ENCODE peak calls at places on chromosomes 2 and 18, in four cellular contexts. R is effector memory CD4-positive, alpha-beta T cell; F is upper lobe of right lung; U is heart right ventricle. G is an unnamed sample.

GRCh38 chr18:35386600-35387366 is 9.6 kb upstream of the ZNF396 start:
- DNase-seq in R (peak; percentile 31), F (no peak), U (peak; percentile 14), G (no peak)

GRCh38 chr2:15730545-15731212 is 139.0 kb downstream of the DDX1 start:
- DNase-seq in R (no peak), F (peak; percentile 93), U (peak; percentile 95), G (peak; percentile 90)

GRCh38 chr2:188645982-188646381 is 328.2 kb upstream of the COL3A1 start:
- DNase-seq in R (no peak), F (no peak), U (no peak), G (no peak)

GRCh38 chr2:49288113-49288710 is 133.9 kb upstream of the FSHR start:
- DNase-seq in R (no peak), F (no peak), U (no peak), G (no peak)

GRCh38 chr2:68715353-68716041 is 19.1 kb upstream of the ARHGAP25 start:
- DNase-seq in R (no peak), F (peak; percentile 71), U (no peak), G (peak; percentile 85)

GRCh38 chr2:179861027-179861776 is at the start of gene ZNF385B:
- DNase-seq in R (no peak), F (peak; percentile 67), U (peak; percentile 15), G (peak; percentile 71)

GRCh38 chr2:88227446-88227845 is 57.3 kb downstream of the THNSL2 start:
- DNase-seq in R (no peak), F (no peak), U (no peak), G (peak; percentile 68)

GRCh38 chr18:63264871-63265270 is 54.7 kb downstream of the BCL2 start:
- DNase-seq in R (no peak), F (peak; percentile 79), U (no peak), G (no peak)

GRCh38 chr2:171703574-171704347 is 16.5 kb downstream of the DYNC1I2 start:
- DNase-seq in R (no peak), F (no peak), U (no peak), G (no peak)

GRCh38 chr2:118794546-118794945 is 52.9 kb downstream of the EN1 start:
- DNase-seq in R (no peak), F (no peak), U (no peak), G (no peak)

GRCh38 chr2:236250909-236251579 is 13.2 kb downstream of the ASB18 start:
- DNase-seq in R (no peak), F (no peak), U (peak; percentile 25), G (no peak)

GRCh38 chr18:9086624-9087023 is 15.9 kb upstream of the NDUFV2 start:
- DNase-seq in R (no peak), F (no peak), U (no peak), G (no peak)

GRCh38 chr2:150403457-150403856 is 84.0 kb downstream of the RND3 start:
- DNase-seq in R (no peak), F (no peak), U (no peak), G (no peak)

GRCh38 chr2:110126926-110127325 is 11.3 kb upstream of the MALL start:
- DNase-seq in R (no peak), F (no peak), U (no peak), G (no peak)

GRCh38 chr2:121350884-121351283 is 65.9 kb upstream of the TFCP2L1 start:
- DNase-seq in R (no peak), F (no peak), U (no peak), G (no peak)

GRCh38 chr2:133452146-133452545 is 116.1 kb downstream of the NCKAP5 start:
- DNase-seq in R (no peak), F (no peak), U (no peak), G (no peak)

GRCh38 chr18:27298215-27298804 is 113.2 kb upstream of the CHST9 start:
- DNase-seq in R (no peak), F (no peak), U (no peak), G (no peak)

GRCh38 chr18:29028560-29028959 is 851.6 kb upstream of the CDH2 start:
- DNase-seq in R (no peak), F (no peak), U (no peak), G (no peak)

GRCh38 chr2:72095364-72095763 is 52.3 kb downstream of the CYP26B1 start:
- DNase-seq in R (no peak), F (no peak), U (no peak), G (no peak)

GRCh38 chr2:191321861-191322662 is 76.9 kb downstream of the MYO1B start:
- DNase-seq in R (no peak), F (no peak), U (no peak), G (no peak)

GRCh38 chr2:67838205-67838604 is 224.6 kb downstream of the C1D start:
- DNase-seq in R (no peak), F (no peak), U (no peak), G (no peak)

GRCh38 chr18:60358516-60358915 is 14.1 kb downstream of the MC4R start:
- DNase-seq in R (no peak), F (no peak), U (no peak), G (no peak)

GRCh38 chr2:216013080-216013909 is at the start of gene MREG:
- DNase-seq in R (peak; percentile 68), F (peak; percentile 90), U (peak; percentile 67), G (peak; percentile 99)

GRCh38 chr2:209495855-209496585 is 72.2 kb downstream of the MAP2 start:
- DNase-seq in R (no peak), F (no peak), U (no peak), G (peak; percentile 83)

GRCh38 chr2:263774-264492 is at the start of gene SH3YL1:
- DNase-seq in R (peak; percentile 55), F (peak; percentile 90), U (peak; percentile 24), G (peak; percentile 90)

GRCh38 chr2:183487316-183487715 is 363.1 kb downstream of the NUP35 start:
- DNase-seq in R (no peak), F (no peak), U (no peak), G (no peak)

DNA sequence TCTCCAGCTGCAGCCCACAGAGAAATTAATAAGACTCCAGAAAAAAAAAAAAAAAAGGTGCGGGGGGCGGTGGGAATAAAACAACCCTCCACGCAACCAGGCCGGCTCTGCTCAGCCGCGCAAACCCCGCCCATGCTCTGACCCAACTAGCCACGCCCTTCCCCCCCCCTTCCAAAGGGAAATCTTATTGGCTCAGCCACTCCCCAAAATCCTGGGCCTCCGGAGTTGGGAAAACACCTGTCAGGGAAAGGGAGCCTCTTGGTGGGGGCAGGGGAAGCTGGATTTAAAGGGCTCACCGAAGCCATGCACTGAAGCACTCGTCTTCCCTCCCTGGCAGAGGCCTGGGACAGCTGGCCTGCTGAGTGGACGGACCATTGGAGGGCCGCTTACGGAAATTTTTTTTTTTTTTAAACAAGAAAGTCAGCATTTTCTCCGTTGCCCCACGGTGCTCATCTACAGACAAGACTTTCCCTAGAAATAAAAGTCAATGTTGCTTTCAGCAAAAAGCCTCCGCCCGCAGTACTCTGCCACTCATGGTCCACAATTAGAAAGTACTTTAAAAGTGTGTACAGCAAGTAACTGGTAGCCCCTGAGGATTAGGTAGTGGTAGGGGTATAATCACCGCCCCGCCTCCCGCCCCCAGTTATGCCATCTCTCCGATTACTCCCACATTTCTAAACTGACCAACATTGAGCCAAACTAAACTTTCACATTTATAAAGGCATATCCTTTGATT is 711 bp upstream of the ERBB4 start:
- DNase-seq in R (no peak), F (peak; percentile 85), U (peak; percentile 51), G (peak; percentile 84)
- H3K4me3 ChIP-seq in R (no peak overlapping the region), F (peak overlapping the region; percentile 50), U (peak overlapping the region; percentile 55), G (peak overlapping the region; percentile 72)

GRCh38 chr18:70232251-70232650 is 26.8 kb upstream of the RTTN start:
- DNase-seq in R (no peak), F (no peak), U (no peak), G (no peak)
- H3K27ac ChIP-seq in R (no peak overlapping the region), F (no peak overlapping the region), U (no peak overlapping the region), G (no peak overlapping the region)

GRCh38 chr2:40292291-40292690 is 159.6 kb downstream of the SLC8A1 start:
- DNase-seq in R (no peak), F (no peak), U (no peak), G (no peak)

GRCh38 chr2:40287815-40288214 is 164.1 kb downstream of the SLC8A1 start:
- DNase-seq in R (no peak), F (no peak), U (no peak), G (no peak)

GRCh38 chr2:40286721-40287120 is 165.2 kb downstream of the SLC8A1 start:
- DNase-seq in R (no peak), F (no peak), U (no peak), G (no peak)

GRCh38 chr2:40287201-40287600 is 164.7 kb downstream of the SLC8A1 start:
- DNase-seq in R (no peak), F (no peak), U (no peak), G (no peak)

GRCh38 chr2:40289771-40290404 is 162.0 kb downstream of the SLC8A1 start:
- DNase-seq in R (no peak), F (no peak), U (no peak), G (no peak)
- H3K4me1 ChIP-seq in R (no peaks in the 10 kb centered on the region), F (no peaks in the 10 kb centered on the region), U (peaks cover 62% of the 10 kb centered on the region), G (peaks cover 19% of the 10 kb centered on the region)

DNA sequence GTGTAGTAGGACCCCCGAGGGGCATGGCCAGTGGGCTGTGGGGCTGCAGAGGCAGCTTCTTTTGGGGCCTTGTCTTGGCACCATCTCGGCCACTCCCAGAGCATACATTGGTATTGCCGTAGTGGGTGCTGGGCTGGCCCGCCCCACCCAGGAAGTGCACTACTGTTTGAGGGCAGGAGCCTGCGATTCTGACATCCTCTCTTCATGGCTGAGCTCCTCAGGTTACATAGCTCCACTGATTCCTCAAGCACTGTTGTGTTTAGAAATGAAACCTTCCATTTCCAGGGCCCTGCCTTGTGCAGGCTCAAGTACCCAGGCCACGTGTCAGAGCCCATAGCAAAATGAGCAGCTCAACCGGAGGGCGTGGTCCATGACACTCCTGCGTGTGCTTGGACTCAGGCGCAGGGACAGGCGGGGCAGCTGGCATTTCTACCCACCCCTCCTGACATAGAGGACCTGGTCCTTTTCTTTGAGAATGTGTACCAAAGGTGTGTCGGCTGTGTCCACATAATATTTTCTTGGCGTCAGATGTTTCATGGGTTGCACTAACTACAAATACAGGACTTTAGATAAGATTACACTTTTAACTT is 67.9 kb downstream of the DGKD start:
- DNase-seq in R (peak; percentile 40), F (peak; percentile 94), U (no peak), G (no peak)
- H3K4me3 ChIP-seq in R (peak overlapping the region; percentile 12), F (no peak overlapping the region), U (no peak overlapping the region), G (no peak overlapping the region)

GRCh38 chr2:96261328-96262003 is 4.3 kb downstream of the TMEM127 start:
- DNase-seq in R (no peak), F (no peak), U (no peak), G (no peak)
- H3K27ac ChIP-seq in R (no peak overlapping the region), F (peak overlapping the region; percentile 80), U (peak overlapping the region; percentile 92), G (peak overlapping the region; percentile 76)

GRCh38 chr2:85978883-85979780 is 90.3 kb upstream of the ST3GAL5 start:
- DNase-seq in R (no peak), F (no peak), U (no peak), G (no peak)
- H3K4me1 ChIP-seq in R (no peaks in the 10 kb centered on the region), F (peaks cover 3% of the 10 kb centered on the region), U (peaks cover 29% of the 10 kb centered on the region), G (no peaks in the 10 kb centered on the region)

GRCh38 chr2:63058742-63059433 is 8.3 kb downstream of the OTX1 start:
- DNase-seq in R (no peak), F (no peak), U (no peak), G (peak; percentile 84)

GRCh38 chr2:63059434-63060078 is 8.9 kb downstream of the OTX1 start:
- DNase-seq in R (no peak), F (no peak), U (no peak), G (peak; percentile 31)

GRCh38 chr2:63057249-63058148 is 6.9 kb downstream of the OTX1 start:
- DNase-seq in R (no peak), F (no peak), U (no peak), G (peak; percentile 62)

GRCh38 chr2:63056309-63057065 is 5.9 kb downstream of the OTX1 start:
- DNase-seq in R (no peak), F (no peak), U (no peak), G (peak; percentile 82)

GRCh38 chr2:63058149-63058741 is 7.6 kb downstream of the OTX1 start:
- DNase-seq in R (no peak), F (no peak), U (no peak), G (peak; percentile 88)
- H3K4me3 ChIP-seq in R (peak overlapping the region; percentile 1), F (no peak overlapping the region), U (peak overlapping the region; percentile 2), G (no peak overlapping the region)

G was measured in osteoblast.